ENCODE peak calls at places on chromosomes 6 and 20, in ten cellular contexts. K is cardiac muscle cell; A is right cardiac atrium; Z is A673; F is GM23248; H is PC-3; V is CD8-positive, alpha-beta memory T cell; Y is upper lobe of right lung; D is stomach; U is psoas muscle. M is an unnamed sample. For H3K4me1, the result is how much of the 10 kb centered on the place peaks cover.

GRCh38 chr6:140050232-140050995 is 676.0 kb upstream of the CITED2 start:
- DNase-seq in K (peak), A (peak), Z (peak), F (peak), H (peak), V (no peak), Y (no peak), D (no peak), U (peak), M (no peak)

GRCh38 chr6:3356056-3356823 is 97.5 kb downstream of the PSMG4 start:
- DNase-seq in K (peak), A (peak), Z (peak), F (peak), H (peak), V (peak), Y (peak), D (peak), U (peak), M (no peak)

GRCh38 chr20:17316316-17317038 is 89.6 kb downstream of the PCSK2 start:
- DNase-seq in K (no peak), A (no peak), Z (peak), F (no peak), H (no peak), V (no peak), Y (no peak), D (no peak), U (no peak), M (no peak)

GRCh38 chr20:56636701-56637100 is 7.6 kb downstream of the TFAP2C start:
- DNase-seq in K (no peak), A (no peak), Z (no peak), F (peak), H (peak), V (no peak), Y (no peak), D (no peak), U (no peak), M (peak)

GRCh38 chr6:159470400-159470799 is 222.6 kb downstream of the SOD2 start:
- DNase-seq in K (no peak), A (no peak), Z (no peak), F (no peak), H (no peak), V (no peak), Y (no peak), D (no peak), U (no peak), M (no peak)

GRCh38 chr6:170505306-170505705 is 47.8 kb downstream of the PSMB1 start:
- DNase-seq in K (no peak), A (peak), Z (peak), F (no peak), H (no peak), V (no peak), Y (no peak), D (no peak), U (peak), M (no peak)

GRCh38 chr6:144855812-144856531 is 570.8 kb downstream of the UTRN start:
- DNase-seq in K (no peak), A (no peak), Z (no peak), F (no peak), H (no peak), V (no peak), Y (no peak), D (no peak), U (no peak), M (no peak)

GRCh38 chr6:164826831-164827468 is 482.5 kb downstream of the C6orf118 start:
- DNase-seq in K (no peak), A (no peak), Z (no peak), F (no peak), H (peak), V (no peak), Y (no peak), D (no peak), U (no peak), M (no peak)

GRCh38 chr6:43059168-43060033 is at the start of the genes KLC4 and MRPL2:
- DNase-seq in K (peak), A (peak), Z (peak), F (peak), H (peak), V (peak), Y (peak), D (peak), U (peak), M (peak)

GRCh38 chr6:47203266-47203967 is 106.3 kb downstream of the TNFRSF21 start:
- DNase-seq in K (no peak), A (no peak), Z (no peak), F (no peak), H (peak), V (no peak), Y (no peak), D (no peak), U (no peak), M (no peak)

GRCh38 chr6:56789879-56790278 is 147.2 kb upstream of the DST start:
- DNase-seq in K (no peak), A (no peak), Z (no peak), F (no peak), H (no peak), V (no peak), Y (no peak), D (no peak), U (no peak), M (no peak)

GRCh38 chr6:34027445-34027936 is 118.4 kb downstream of the GRM4 start:
- DNase-seq in K (peak), A (peak), Z (peak), F (peak), H (peak), V (peak), Y (peak), D (peak), U (peak), M (no peak)

GRCh38 chr6:128641701-128642100 is 121.3 kb upstream of the PTPRK start:
- DNase-seq in K (peak), A (no peak), Z (no peak), F (peak), H (no peak), V (no peak), Y (no peak), D (no peak), U (no peak), M (no peak)

GRCh38 chr6:133707456-133707855 is 181.5 kb upstream of the TCF21 start:
- DNase-seq in K (peak), A (no peak), Z (peak), F (peak), H (no peak), V (no peak), Y (no peak), D (no peak), U (no peak), M (no peak)

GRCh38 chr6:148082721-148083120 is 259.9 kb upstream of the SASH1 start:
- DNase-seq in K (no peak), A (no peak), Z (no peak), F (no peak), H (peak), V (no peak), Y (no peak), D (no peak), U (no peak), M (no peak)

GRCh38 chr6:41970436-41970846 is 28.8 kb upstream of the CCND3 start:
- DNase-seq in K (peak), A (peak), Z (peak), F (peak), H (no peak), V (no peak), Y (peak), D (no peak), U (peak), M (no peak)

GRCh38 chr20:33709398-33709797 is 10.7 kb downstream of the PXMP4 start:
- DNase-seq in K (no peak), A (no peak), Z (no peak), F (peak), H (no peak), V (no peak), Y (no peak), D (no peak), U (no peak), M (no peak)
- H3K27ac ChIP-seq in K (no peak), A (no peak), Z (no peak), F (no peak), H (no peak), V (no peak), Y (no peak), D (no peak), U (no peak), M (no peak)

DNA sequence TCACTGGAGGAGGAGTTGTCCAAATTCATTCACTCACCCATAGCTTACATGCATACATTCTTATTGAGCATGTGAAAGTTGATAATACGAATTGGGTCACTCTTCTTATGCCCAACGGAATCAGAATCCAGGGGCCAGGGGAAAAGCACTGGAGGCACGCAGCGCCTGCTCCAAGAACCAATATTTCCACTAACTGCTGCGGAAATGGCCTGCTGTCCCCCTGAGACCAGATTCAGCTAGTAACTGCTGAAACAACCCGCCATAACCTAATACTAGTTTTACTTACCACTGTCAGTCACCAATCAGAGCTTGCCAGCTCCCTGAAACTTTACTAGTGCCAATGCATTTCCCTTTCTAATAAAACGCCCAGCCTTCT is 641 bp upstream of the FKBP1A start:
- DNase-seq in K (no peak), A (no peak), Z (no peak), F (no peak), H (no peak), V (no peak), Y (no peak), D (no peak), U (no peak), M (no peak)
- H3K4me1 ChIP-seq in K (under half), A (under half), Z (under half), F (under half), H (half or more), V (under half), Y (under half), D (under half), U (under half), M (under half)

GRCh38 chr20:31687777-31688176 is 34.9 kb downstream of the BCL2L1 start:
- DNase-seq in K (no peak), A (no peak), Z (no peak), F (no peak), H (no peak), V (no peak), Y (no peak), D (no peak), U (no peak), M (no peak)
- H3K27ac ChIP-seq in K (no peak), A (no peak), Z (no peak), F (no peak), H (no peak), V (no peak), Y (peak), D (peak), U (no peak), M (no peak)

GRCh38 chr20:53734006-53734688 is 140.5 kb upstream of the ZNF217 start:
- DNase-seq in K (no peak), A (no peak), Z (no peak), F (peak), H (no peak), V (no peak), Y (no peak), D (no peak), U (no peak), M (no peak)
- H3K4me1 ChIP-seq in K (under half), A (under half), Z (under half), F (half or more), H (under half), V (under half), Y (under half), D (under half), U (under half), M (under half)

GRCh38 chr20:25275813-25276532 is 28.1 kb downstream of the PYGB start:
- DNase-seq in K (no peak), A (no peak), Z (no peak), F (no peak), H (no peak), V (no peak), Y (peak), D (peak), U (peak), M (no peak)
- H3K27ac ChIP-seq in K (no peak), A (no peak), Z (no peak), F (no peak), H (no peak), V (no peak), Y (no peak), D (no peak), U (no peak), M (no peak)

GRCh38 chr6:116253505-116254296 is at the start of gene TSPYL4:
- DNase-seq in K (peak), A (peak), Z (peak), F (peak), H (peak), V (peak), Y (peak), D (peak), U (peak), M (peak)
- H3K4me1 ChIP-seq in K (under half), A (under half), Z (under half), F (half or more), H (under half), V (under half), Y (under half), D (under half), U (under half), M (under half)

DNA sequence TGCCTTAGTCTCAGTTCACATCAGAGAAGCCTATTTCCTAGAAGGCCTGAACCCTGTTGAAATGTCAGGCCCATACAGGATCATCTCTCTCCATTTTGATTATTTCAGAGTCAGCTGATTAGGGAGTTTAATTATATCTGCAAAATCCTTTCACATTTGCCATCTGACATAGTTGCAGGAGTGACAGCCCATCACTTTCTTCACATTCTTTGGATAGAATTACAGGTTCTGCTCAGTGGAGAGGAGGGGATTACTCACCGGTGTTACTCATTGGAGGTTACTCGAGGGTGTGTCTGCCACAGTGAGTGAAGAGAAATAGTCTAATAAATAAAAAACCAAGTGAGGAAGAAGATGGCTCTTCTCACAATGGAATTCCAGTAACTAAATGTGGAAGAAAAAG is 216.8 kb downstream of the TMEM242 start:
- DNase-seq in K (no peak), A (no peak), Z (no peak), F (peak), H (peak), V (no peak), Y (no peak), D (no peak), U (no peak), M (peak)
- H3K27ac ChIP-seq in K (peak), A (no peak), Z (no peak), F (peak), H (peak), V (no peak), Y (no peak), D (no peak), U (peak), M (peak)

DNA sequence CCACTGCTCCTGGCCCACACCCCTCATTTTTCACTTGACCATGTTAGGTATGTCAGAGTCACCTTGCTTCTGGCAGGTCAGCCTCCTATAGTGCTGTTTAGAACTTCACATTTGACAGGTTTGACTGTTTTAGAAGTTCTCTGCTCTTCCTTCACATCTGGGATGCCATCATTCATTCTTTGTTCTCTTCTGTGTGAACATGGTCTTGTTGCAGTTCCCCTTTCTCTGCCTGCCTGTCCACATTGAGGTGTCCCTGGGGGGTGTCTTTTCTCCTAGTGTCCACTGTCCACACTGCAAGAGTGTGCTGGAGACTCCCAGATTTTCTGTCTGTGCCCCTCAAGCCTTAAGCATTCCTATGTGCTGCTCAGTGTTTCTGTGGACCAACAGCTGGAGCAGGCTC is 89.5 kb downstream of the JARID2 start:
- DNase-seq in K (no peak), A (no peak), Z (no peak), F (no peak), H (no peak), V (no peak), Y (no peak), D (no peak), U (no peak), M (no peak)
- H3K4me1 ChIP-seq in K (under half), A (under half), Z (under half), F (under half), H (under half), V (under half), Y (under half), D (under half), U (under half), M (under half)

DNA sequence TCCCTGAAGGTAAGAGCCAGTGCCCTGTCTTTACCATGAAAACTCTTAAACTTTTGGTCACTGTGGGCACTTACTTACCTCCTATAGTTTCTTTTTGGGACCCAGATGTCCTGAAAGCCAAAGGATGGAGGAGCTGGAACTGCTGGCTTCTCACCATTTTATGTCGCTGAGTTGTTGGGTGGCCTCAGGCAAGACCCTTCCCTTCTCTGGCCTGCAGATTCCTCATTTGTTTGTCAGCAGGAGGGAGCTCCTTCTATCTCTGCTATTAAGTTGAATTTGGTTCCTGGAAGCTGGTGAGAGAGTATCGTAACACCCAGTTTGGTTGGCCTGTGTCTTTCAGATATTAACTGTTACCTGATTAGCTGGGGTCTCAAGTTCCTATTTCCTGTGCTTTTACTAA is 68.2 kb upstream of the MYL9 start:
- DNase-seq in K (no peak), A (no peak), Z (no peak), F (no peak), H (no peak), V (no peak), Y (no peak), D (no peak), U (no peak), M (no peak)
- H3K27ac ChIP-seq in K (no peak), A (peak), Z (peak), F (peak), H (no peak), V (no peak), Y (peak), D (peak), U (peak), M (peak)

GRCh38 chr20:62488470-62488869 is 12.7 kb upstream of the GATA5 start:
- DNase-seq in K (no peak), A (no peak), Z (no peak), F (no peak), H (no peak), V (no peak), Y (no peak), D (no peak), U (no peak), M (no peak)

GRCh38 chr20:62487564-62488086 is 11.8 kb upstream of the GATA5 start:
- DNase-seq in K (no peak), A (no peak), Z (no peak), F (no peak), H (no peak), V (no peak), Y (no peak), D (peak), U (no peak), M (no peak)

GRCh38 chr20:62485701-62486089 is 9.9 kb upstream of the GATA5 start:
- DNase-seq in K (no peak), A (no peak), Z (no peak), F (no peak), H (no peak), V (no peak), Y (no peak), D (no peak), U (no peak), M (no peak)

GRCh38 chr20:62486431-62486954 is 10.7 kb upstream of the GATA5 start:
- DNase-seq in K (no peak), A (no peak), Z (no peak), F (no peak), H (no peak), V (no peak), Y (no peak), D (peak), U (no peak), M (no peak)

DNA sequence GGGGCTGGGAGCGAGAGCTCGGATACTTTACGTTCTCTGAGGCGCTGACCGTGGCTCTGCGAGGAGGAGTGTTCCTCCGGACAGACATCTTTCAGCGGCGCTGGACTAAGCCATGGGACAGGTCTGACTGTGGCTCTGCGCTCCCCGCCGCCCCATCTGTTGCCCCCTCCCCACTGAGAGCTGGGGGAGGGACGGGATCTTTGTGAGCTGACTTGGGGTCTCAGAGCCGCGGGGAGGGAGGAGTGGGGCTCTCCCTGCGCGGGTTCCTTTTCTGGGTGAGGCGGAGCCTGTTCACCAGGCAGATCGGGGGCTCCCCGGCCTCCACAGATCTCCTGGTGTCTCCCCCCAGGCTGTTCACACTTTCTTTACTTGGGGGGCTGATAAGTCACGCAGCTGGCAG is 11.3 kb upstream of the GATA5 start:
- DNase-seq in K (no peak), A (peak), Z (no peak), F (no peak), H (no peak), V (no peak), Y (no peak), D (no peak), U (no peak), M (no peak)
- H3K4me1 ChIP-seq in K (half or more), A (under half), Z (under half), F (under half), H (under half), V (under half), Y (under half), D (under half), U (under half), M (under half)